ENCODE peak calls at places on chromosomes 1 and 21, in eight cellular contexts. R is neural progenitor cell, C is bronchial epithelial cell, B is dorsolateral prefrontal cortex, O is coronary artery, J is breast epithelium, W is ovary, I is suprapubic skin. Q is an unnamed sample.

GRCh38 chr1:225819346-225820192 is 9.6 kb downstream of the EPHX1 start:
- DNase-seq in R (no peak), C (no peak), B (no peak), O (no peak), J (no peak), W (peak; percentile 48), I (no peak), Q (no peak)

GRCh38 chr1:167926486-167926997 is 9.9 kb upstream of the DCAF6 start:
- DNase-seq in R (peak; percentile 18), C (no peak), B (no peak), O (no peak), J (no peak), W (no peak), I (no peak), Q (no peak)

GRCh38 chr21:46374761-46375389 is 50.9 kb downstream of the PCNT start:
- DNase-seq in R (no peak), C (no peak), B (no peak), O (no peak), J (no peak), W (no peak), I (no peak), Q (no peak)

GRCh38 chr21:42561742-42562141 is 48.1 kb downstream of the SLC37A1 start:
- DNase-seq in R (no peak), C (peak; percentile 9), B (no peak), O (no peak), J (no peak), W (peak; percentile 13), I (peak; percentile 65), Q (peak; percentile 39)

GRCh38 chr1:154661110-154661509 is 53.1 kb upstream of the ADAR start:
- DNase-seq in R (no peak), C (peak; percentile 13), B (no peak), O (no peak), J (no peak), W (no peak), I (no peak), Q (no peak)

GRCh38 chr1:158998781-158999161 is 10.9 kb upstream of the IFI16 start:
- DNase-seq in R (peak; percentile 67), C (peak; percentile 68), B (peak; percentile 58), O (no peak), J (peak; percentile 48), W (peak; percentile 82), I (no peak), Q (no peak)

GRCh38 chr21:36156815-36157670 is at the start of gene DOP1B:
- DNase-seq in R (no peak), C (no peak), B (no peak), O (no peak), J (no peak), W (no peak), I (peak; percentile 82), Q (no peak)

GRCh38 chr1:3963554-3963953 is 63.5 kb upstream of the C1orf174 start:
- DNase-seq in R (no peak), C (no peak), B (no peak), O (no peak), J (no peak), W (no peak), I (no peak), Q (no peak)

GRCh38 chr1:58392083-58392482 is 154.4 kb downstream of the OMA1 start:
- DNase-seq in R (no peak), C (no peak), B (no peak), O (no peak), J (no peak), W (no peak), I (no peak), Q (no peak)

GRCh38 chr1:46495778-46496177 is 6.1 kb downstream of the DMBX1 start:
- DNase-seq in R (no peak), C (no peak), B (no peak), O (no peak), J (no peak), W (no peak), I (no peak), Q (no peak)

GRCh38 chr1:3864884-3865283 is 7.6 kb downstream of the DFFB start:
- DNase-seq in R (no peak), C (peak; percentile 51), B (no peak), O (no peak), J (no peak), W (no peak), I (no peak), Q (no peak)

DNA sequence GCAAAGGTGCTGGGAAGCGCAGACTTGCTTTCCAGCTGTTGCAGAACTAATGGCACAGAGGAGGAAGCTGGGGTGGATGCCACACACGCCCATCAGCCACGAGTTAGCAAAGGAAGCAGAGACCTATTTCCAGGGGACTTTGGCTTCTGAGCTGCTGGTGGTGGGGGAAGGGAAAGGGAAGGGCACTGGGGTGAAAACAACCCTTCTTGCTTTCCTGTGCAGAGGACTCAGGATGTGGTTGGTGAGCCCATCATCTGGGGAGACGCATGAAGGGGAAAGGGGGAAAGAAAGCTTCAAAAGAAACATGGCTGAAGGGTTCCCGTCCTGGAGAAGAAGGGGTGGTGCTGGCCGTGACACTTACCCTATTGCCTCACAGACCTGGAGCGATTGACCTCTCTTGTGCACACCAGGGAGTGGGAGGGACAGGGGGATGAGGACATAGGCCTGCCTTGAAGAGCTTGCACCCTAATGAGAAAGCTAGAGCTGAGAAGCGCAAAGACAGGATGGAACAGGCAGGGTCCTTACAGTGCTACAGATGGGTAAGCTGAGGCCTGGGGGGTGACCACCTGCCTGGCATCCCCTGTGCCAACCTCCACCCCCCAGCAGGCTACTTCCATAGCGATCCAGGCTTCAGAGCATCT is 140.8 kb upstream of the RAB4A start:
- DNase-seq in R (no peak), C (no peak), B (no peak), O (no peak), J (no peak), W (no peak), I (no peak), Q (no peak)
- H3K4me3 ChIP-seq in R (no peak overlapping the region), C (no peak overlapping the region), B (no peak overlapping the region), O (no peak overlapping the region), J (no peak overlapping the region), W (no peak overlapping the region), I (no peak overlapping the region), Q (no peak overlapping the region)

GRCh38 chr1:64126581-64126980 is 76.8 kb upstream of the UBE2U start:
- DNase-seq in R (no peak), C (no peak), B (no peak), O (no peak), J (no peak), W (no peak), I (no peak), Q (no peak)
- H3K4me3 ChIP-seq in R (no peak overlapping the region), C (no peak overlapping the region), B (no peak overlapping the region), O (no peak overlapping the region), J (no peak overlapping the region), W (no peak overlapping the region), I (no peak overlapping the region), Q (no peak overlapping the region)

DNA sequence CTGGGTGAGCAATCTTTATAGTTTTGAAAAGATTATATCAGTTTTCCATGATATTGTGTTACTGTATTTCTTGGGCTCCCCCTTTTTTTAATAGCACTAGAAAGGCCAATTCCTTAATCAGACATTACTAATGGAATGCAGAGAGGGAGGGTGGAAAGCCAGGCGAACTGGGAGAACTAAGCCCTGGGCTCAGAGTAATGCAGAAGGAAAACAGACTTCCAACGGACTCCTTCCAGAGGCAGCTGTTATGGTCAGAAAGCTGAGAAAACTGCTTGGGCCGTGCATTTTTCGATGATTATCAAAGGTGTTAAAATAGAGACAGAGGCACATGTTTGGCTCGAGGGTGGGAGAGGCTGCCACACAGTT is 206.4 kb downstream of the FOXD2 start:
- DNase-seq in R (peak; percentile 14), C (no peak), B (no peak), O (no peak), J (no peak), W (no peak), I (no peak), Q (no peak)
- H3K4me3 ChIP-seq in R (no peak overlapping the region), C (no peak overlapping the region), B (no peak overlapping the region), O (no peak overlapping the region), J (no peak overlapping the region), W (no peak overlapping the region), I (no peak overlapping the region), Q (no peak overlapping the region)

GRCh38 chr1:147472489-147472888 is 68.8 kb upstream of the BCL9 start:
- DNase-seq in R (no peak), C (no peak), B (no peak), O (no peak), J (no peak), W (no peak), I (no peak), Q (no peak)
- H3K4me3 ChIP-seq in R (no peak overlapping the region), C (no peak overlapping the region), B (no peak overlapping the region), O (no peak overlapping the region), J (no peak overlapping the region), W (no peak overlapping the region), I (no peak overlapping the region), Q (no peak overlapping the region)

Q was measured in ascending aorta.